ENCODE peak calls at places on chromosomes 4 and X, in five cellular contexts. N, J, W, F and S are unnamed samples.

GRCh38 chrX:152038798-152039197 is 64.3 kb upstream of the GABRE start:
- DNase-seq in J (no peak), W (peak), F (no peak), N (no peak), S (no peak)

GRCh38 chr4:26947318-26947717 is 86.7 kb downstream of the STIM2 start:
- DNase-seq in J (no peak), F (no peak), N (no peak), W (no peak), S (no peak)

GRCh38 chr4:21790437-21791029 is 158.0 kb downstream of the KCNIP4 start:
- DNase-seq in F (no peak), W (no peak), N (peak), J (peak), S (peak)

GRCh38 chrX:69178592-69178991 is 13.3 kb upstream of the PJA1 start:
- DNase-seq in N (no peak), F (no peak), W (no peak), J (no peak), S (no peak)

GRCh38 chr4:169582203-169582602 is 30.2 kb downstream of the NEK1 start:
- DNase-seq in F (peak), W (no peak), N (no peak), J (no peak), S (no peak)

GRCh38 chr4:137909910-137910309 is 332.2 kb downstream of the SLC7A11 start:
- DNase-seq in F (no peak), N (peak), J (no peak), W (no peak), S (no peak)

GRCh38 chr4:91111556-91111955 is 984.4 kb downstream of the CCSER1 start:
- DNase-seq in J (no peak), N (no peak), F (no peak), W (no peak), S (no peak)

GRCh38 chr4:70722199-70722791 is 531 bp downstream of the RUFY3 start:
- DNase-seq in N (peak), W (no peak), J (peak), F (no peak), S (peak)

GRCh38 chr4:146330392-146330791 is 116.1 kb downstream of the REELD1 start:
- DNase-seq in N (no peak), J (no peak), W (no peak), F (no peak), S (peak)

GRCh38 chrX:37781808-37782207 is 1.9 kb downstream of the CYBB start:
- DNase-seq in J (no peak), W (no peak), N (no peak), F (no peak), S (no peak)

GRCh38 chr4:104693601-104694201 is 199.0 kb upstream of the CXXC4 start:
- DNase-seq in J (no peak), N (peak), W (peak), F (no peak), S (peak)
- TF ChIP-seq MXI1 in J (no peak), N (no peak), W (no peak), F (no peak), S (no peak)

DNA sequence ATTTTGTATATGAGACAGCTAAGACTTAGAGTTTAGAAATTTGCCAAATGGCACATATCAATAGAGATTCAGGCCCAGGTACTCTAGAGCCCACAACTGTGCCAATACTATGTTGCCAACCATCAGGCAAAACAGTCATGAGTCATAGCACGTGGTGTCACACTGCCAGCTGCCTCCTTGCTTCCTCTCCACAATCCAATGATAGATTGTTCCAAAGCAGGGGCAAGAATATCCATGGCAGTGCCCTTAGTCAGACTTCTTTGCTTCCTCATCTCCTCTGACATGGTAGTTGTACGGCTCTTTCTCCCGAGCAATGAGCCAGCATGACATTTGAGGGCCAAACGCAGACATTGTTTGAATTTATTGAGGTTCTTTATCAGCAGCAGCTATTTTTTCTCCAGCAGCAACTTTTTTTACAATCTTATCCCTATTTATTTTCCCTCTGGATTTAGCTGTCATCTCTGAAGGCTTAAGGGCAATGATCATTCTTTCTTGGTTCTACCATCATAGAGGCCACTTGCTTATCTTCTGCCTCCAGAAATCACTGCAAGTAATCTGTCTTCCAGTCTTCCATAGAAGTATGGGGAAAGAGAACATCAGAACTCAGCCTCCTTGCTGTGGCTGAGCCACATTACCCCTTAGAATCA is 169.7 kb downstream of the COL4A6 start:
- DNase-seq in W (no peak), F (no peak), N (no peak), J (no peak), S (no peak)
- TF ChIP-seq MXI1 in W (no peak), F (no peak), N (no peak), J (no peak), S (no peak)

DNA sequence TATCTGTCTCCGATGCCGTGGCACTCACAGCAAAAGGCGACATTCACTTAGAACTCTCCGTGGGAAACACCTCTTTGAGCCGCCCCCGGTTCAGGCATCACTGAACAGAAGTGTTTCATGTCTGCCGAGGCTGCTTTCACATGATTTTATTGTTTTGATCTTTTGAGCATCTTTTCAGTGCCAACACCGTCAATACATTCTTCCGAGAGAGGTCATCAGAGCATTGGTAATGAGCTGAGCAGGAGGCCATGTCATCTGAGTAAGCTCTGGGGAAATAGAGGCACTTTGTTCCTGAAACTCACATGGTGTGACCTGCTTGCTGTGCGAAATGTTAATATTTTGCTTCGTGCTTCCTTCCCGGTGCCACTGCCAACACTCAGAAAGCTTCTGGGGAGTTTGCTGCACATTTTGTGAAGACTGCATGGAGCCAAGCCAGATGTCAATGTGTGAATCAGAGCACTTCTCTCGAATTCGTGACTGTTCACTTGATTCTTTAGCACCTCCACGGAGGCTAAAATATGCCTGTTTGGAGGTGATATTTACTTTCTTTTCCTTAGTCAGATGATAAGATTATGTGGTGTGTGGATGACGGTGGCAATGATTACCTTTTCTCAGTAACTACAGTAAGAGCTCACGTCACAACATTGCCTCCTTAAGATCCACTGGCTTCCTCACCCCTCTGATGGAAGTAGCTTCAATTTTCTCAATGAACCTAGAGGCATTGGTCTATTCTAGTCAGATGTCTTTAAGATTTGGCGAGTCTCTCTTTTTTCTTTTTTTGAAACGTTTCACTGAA is 222.3 kb upstream of the HS3ST1 start:
- DNase-seq in N (no peak), J (no peak), W (no peak), F (no peak), S (peak)
- TF ChIP-seq MXI1 in N (no peak), J (no peak), W (no peak), F (no peak), S (no peak)

DNA sequence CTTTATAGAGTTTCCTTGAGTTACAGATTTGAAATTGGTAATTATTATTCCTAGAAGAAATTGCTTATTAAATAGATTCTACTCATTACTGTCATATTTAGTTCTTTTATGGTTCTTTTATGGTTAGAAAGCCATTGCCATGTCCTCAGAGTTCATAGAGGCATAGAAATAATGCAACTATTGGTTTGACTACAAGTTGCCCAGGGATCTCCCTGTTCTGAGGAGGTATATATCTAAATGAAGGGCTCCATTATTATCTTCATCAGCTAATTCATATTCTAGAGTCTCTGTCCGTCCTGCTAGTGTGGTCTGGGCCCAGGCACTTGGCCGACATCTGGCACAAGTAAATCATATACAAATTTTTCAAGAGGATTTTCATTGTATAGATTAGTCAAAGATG is 535.7 kb downstream of the PPP4R3C start:
- DNase-seq in N (no peak), J (no peak), W (no peak), F (no peak), S (no peak)
- TF ChIP-seq MXI1 in N (no peak), J (no peak), W (no peak), F (no peak), S (no peak)

GRCh38 chr4:66340286-66340893 is 670.1 kb upstream of the EPHA5 start:
- DNase-seq in W (no peak), J (no peak), N (no peak), F (no peak), S (no peak)
- TF ChIP-seq MXI1 in W (no peak), J (no peak), N (no peak), F (no peak), S (no peak)

DNA sequence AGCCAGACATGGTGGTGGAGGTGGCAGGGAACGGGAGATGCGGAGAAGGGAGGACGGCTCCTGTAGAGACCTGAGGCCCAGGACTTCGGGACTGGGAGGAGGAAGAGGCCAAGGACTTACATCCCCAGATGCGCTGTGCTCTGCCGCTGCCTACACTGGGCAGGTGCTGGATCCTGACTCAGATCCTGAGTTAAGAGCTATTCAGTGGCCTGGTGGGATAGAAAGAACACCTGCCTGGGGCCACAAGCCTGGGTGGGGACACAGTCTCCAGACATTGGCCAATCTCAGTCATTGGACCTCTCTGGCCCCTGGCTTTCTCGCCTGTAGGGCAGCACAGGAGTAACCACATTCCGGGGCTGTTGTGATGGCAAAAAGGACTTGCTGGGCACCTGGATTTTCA is 10.9 kb upstream of the MSX1 start:
- DNase-seq in J (no peak), N (no peak), F (no peak), W (no peak), S (no peak)
- TF ChIP-seq MXI1 in J (no peak), N (no peak), F (no peak), W (no peak), S (no peak)

DNA sequence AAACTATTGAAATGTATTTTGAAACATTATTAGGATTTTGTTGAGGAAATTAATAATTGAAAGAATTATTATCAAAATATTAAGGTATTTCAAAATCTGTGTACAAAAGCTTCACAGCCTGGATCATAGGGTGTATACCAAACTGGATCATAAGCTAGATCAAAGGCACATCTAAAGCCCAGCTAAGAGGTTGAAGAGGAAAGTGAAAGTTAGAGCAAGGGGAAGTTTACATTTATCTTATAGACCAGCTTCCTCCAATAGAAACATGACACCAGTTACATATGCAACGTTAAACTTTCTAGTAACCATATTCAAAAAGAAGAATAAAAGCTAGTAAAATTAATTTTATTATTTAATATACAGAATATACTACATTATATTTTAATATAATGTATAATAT is 227.2 kb upstream of the BMP3 start:
- DNase-seq in F (no peak), N (no peak), W (no peak), J (no peak), S (no peak)
- TF ChIP-seq MXI1 in F (no peak), N (no peak), W (no peak), J (no peak), S (no peak)

GRCh38 chr4:153747406-153747805 is 12.4 kb downstream of the RNF175 start:
- DNase-seq in W (no peak), N (no peak), J (no peak), F (no peak), S (no peak)

GRCh38 chr4:153750197-153750817 is 9.5 kb downstream of the RNF175 start:
- DNase-seq in J (peak), N (peak), W (peak), F (peak), S (peak)

GRCh38 chr4:153748378-153748777 is 11.4 kb downstream of the RNF175 start:
- DNase-seq in F (no peak), N (peak), W (no peak), J (no peak), S (peak)
- TF ChIP-seq MXI1 in F (no peak), N (peak), W (no peak), J (no peak), S (no peak)

GRCh38 chr4:118237531-118237930 is 115.3 kb downstream of the PRSS12 start:
- DNase-seq in J (no peak), W (no peak), N (no peak), F (no peak), S (no peak)

GRCh38 chr4:118235726-118236125 is 117.1 kb downstream of the PRSS12 start:
- DNase-seq in N (no peak), J (no peak), W (no peak), F (no peak), S (no peak)
- TF ChIP-seq MXI1 in N (no peak), J (no peak), W (no peak), F (no peak), S (no peak)

DNA sequence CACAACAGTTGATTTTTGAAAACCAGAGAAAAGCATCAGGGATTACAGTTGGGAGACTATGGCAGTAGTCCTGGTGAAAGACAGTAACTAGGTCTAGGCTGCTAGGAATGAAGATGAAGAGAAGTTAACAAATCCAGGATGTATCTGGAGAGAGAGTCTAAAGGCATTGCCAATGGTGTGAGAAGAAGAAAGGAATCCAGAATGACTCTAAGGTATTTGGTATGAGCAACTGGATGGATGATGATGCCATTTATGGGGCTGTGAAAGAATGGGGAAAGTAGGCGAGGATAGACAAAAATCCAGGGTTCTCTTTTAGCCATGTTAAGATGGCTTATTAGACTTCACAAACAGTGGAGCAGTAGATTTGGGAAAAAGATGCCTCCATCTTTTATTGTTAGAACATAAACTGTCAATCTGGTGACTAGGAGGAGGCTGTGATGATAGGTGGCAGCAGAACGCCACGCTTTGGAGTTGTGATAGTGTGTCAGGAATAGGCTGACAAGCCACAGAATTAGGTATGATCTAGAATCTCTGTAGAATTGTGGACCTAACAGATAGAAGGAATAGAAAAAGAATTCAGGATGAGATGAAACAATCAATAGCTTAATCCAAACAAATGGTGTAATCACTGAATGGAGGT is 27.3 kb upstream of the JADE1 start:
- DNase-seq in W (peak), F (no peak), J (no peak), N (peak), S (peak)
- TF ChIP-seq MXI1 in W (no peak), F (no peak), J (no peak), N (no peak), S (no peak)